ENCODE peak calls at places on chromosomes 12 and 14, in five cellular contexts. A is activated CD8-positive, alpha-beta T cell treated with anti-CD3 and anti-CD28 coated beads for 36 hours; E is hepatic stellate cell; X is occipital lobe; H is D341Med. V is an unnamed sample.

GRCh38 chr14:22699801-22700564 is 55.8 kb upstream of the OR6J1 start:
- DNase-seq in A (no peak), E (no peak), X (no peak), H (no peak), V (peak)

GRCh38 chr12:92955997-92956663 is 27.0 kb upstream of the EEA1 start:
- DNase-seq in A (no peak), E (no peak), X (no peak), H (no peak), V (peak)

GRCh38 chr12:104749555-104749954 is 208.5 kb downstream of the SLC41A2 start:
- DNase-seq in A (no peak), E (no peak), X (no peak), H (no peak), V (no peak)

GRCh38 chr14:98974113-98974512 is 297.9 kb downstream of the BCL11B start:
- DNase-seq in A (no peak), E (no peak), X (no peak), H (no peak), V (no peak)

GRCh38 chr14:20434701-20435453 is 1.1 kb downstream of the KLHL33 start:
- DNase-seq in A (no peak), E (no peak), X (peak), H (no peak), V (no peak)

GRCh38 chr12:57129311-57130288 is 1.3 kb downstream of the LRP1 start:
- DNase-seq in A (no peak), E (peak), X (no peak), H (no peak), V (no peak)

GRCh38 chr14:92254786-92255185 is 68.2 kb upstream of the SLC24A4 start:
- DNase-seq in A (no peak), E (peak), X (peak), H (no peak), V (no peak)

GRCh38 chr14:98926151-98926550 is 345.8 kb downstream of the BCL11B start:
- DNase-seq in A (peak), E (no peak), X (no peak), H (no peak), V (no peak)

GRCh38 chr14:31090872-31091764 is 64.9 kb upstream of the STRN3 start:
- DNase-seq in A (no peak), E (peak), X (no peak), H (no peak), V (peak)

GRCh38 chr12:110199360-110200123 is 75.4 kb downstream of the IFT81 start:
- DNase-seq in A (peak), E (peak), X (no peak), H (no peak), V (peak)

GRCh38 chr12:6919588-6919987 is 5.2 kb downstream of the ENO2 start:
- DNase-seq in A (no peak), E (no peak), X (no peak), H (no peak), V (no peak)